ENCODE peak calls at places on chromosomes 16 and 17, in nine cellular contexts. One of them, this sample, is unnamed.

GRCh38 chr16:66399930-66400329 is 27.2 kb upstream of the BEAN1 start:
- DNase-seq in GM19239: no peak
- DNase-seq in ELF-1: no peak
- DNase-seq in EH: no peak
- DNase-seq in stimulated activated CD8-positive, alpha-beta memory T cell treated with anti-CD3 and anti-CD28 coated beads, Interleukin-15, amount 100 ng/mL, for 24 hours: no peak
- DNase-seq in heart right ventricle: peak
- DNase-seq in anterior cingulate cortex: no peak
- DNase-seq in AG10803: no peak
- DNase-seq in PC-9: no peak
- DNase-seq in this sample: peak

GRCh38 chr16:53566568-53566967 is 63.6 kb upstream of the AKTIP start:
- DNase-seq in PC-9: no peak
- DNase-seq in ELF-1: no peak
- DNase-seq in stimulated activated CD8-positive, alpha-beta memory T cell treated with anti-CD3 and anti-CD28 coated beads, Interleukin-15, amount 100 ng/mL, for 24 hours: no peak
- DNase-seq in anterior cingulate cortex: no peak
- DNase-seq in AG10803: no peak
- DNase-seq in GM19239: no peak
- DNase-seq in EH: no peak
- DNase-seq in heart right ventricle: no peak
- DNase-seq in this sample: no peak

GRCh38 chr17:64781013-64781392 is 118.9 kb upstream of the SMURF2 start:
- DNase-seq in ELF-1: peak
- DNase-seq in GM19239: no peak
- DNase-seq in EH: no peak
- DNase-seq in anterior cingulate cortex: no peak
- DNase-seq in PC-9: peak
- DNase-seq in AG10803: no peak
- DNase-seq in stimulated activated CD8-positive, alpha-beta memory T cell treated with anti-CD3 and anti-CD28 coated beads, Interleukin-15, amount 100 ng/mL, for 24 hours: no peak
- DNase-seq in heart right ventricle: no peak
- DNase-seq in this sample: peak

GRCh38 chr17:32803544-32803943 is 73.4 kb downstream of the MYO1D start:
- DNase-seq in stimulated activated CD8-positive, alpha-beta memory T cell treated with anti-CD3 and anti-CD28 coated beads, Interleukin-15, amount 100 ng/mL, for 24 hours: no peak
- DNase-seq in EH: no peak
- DNase-seq in AG10803: peak
- DNase-seq in anterior cingulate cortex: no peak
- DNase-seq in PC-9: no peak
- DNase-seq in GM19239: no peak
- DNase-seq in heart right ventricle: no peak
- DNase-seq in ELF-1: no peak
- DNase-seq in this sample: no peak

GRCh38 chr17:42354956-42355843 is 33.0 kb downstream of the STAT3 start:
- DNase-seq in AG10803: peak
- DNase-seq in GM19239: no peak
- DNase-seq in EH: peak
- DNase-seq in stimulated activated CD8-positive, alpha-beta memory T cell treated with anti-CD3 and anti-CD28 coated beads, Interleukin-15, amount 100 ng/mL, for 24 hours: no peak
- DNase-seq in ELF-1: no peak
- DNase-seq in PC-9: no peak
- DNase-seq in anterior cingulate cortex: no peak
- DNase-seq in heart right ventricle: no peak
- DNase-seq in this sample: no peak

GRCh38 chr16:89530401-89531381 is 22.5 kb downstream of the SPG7 start:
- DNase-seq in EH: no peak
- DNase-seq in heart right ventricle: no peak
- DNase-seq in AG10803: no peak
- DNase-seq in stimulated activated CD8-positive, alpha-beta memory T cell treated with anti-CD3 and anti-CD28 coated beads, Interleukin-15, amount 100 ng/mL, for 24 hours: no peak
- DNase-seq in GM19239: no peak
- DNase-seq in ELF-1: no peak
- DNase-seq in anterior cingulate cortex: no peak
- DNase-seq in PC-9: no peak
- DNase-seq in this sample: no peak

GRCh38 chr17:53740312-53740711 is 82.4 kb upstream of the KIF2B start:
- DNase-seq in AG10803: no peak
- DNase-seq in GM19239: no peak
- DNase-seq in PC-9: no peak
- DNase-seq in stimulated activated CD8-positive, alpha-beta memory T cell treated with anti-CD3 and anti-CD28 coated beads, Interleukin-15, amount 100 ng/mL, for 24 hours: no peak
- DNase-seq in heart right ventricle: no peak
- DNase-seq in EH: no peak
- DNase-seq in anterior cingulate cortex: no peak
- DNase-seq in ELF-1: no peak
- DNase-seq in this sample: no peak

GRCh38 chr17:81054881-81055370 is 20.0 kb downstream of the BAIAP2 start:
- DNase-seq in EH: no peak
- DNase-seq in heart right ventricle: no peak
- DNase-seq in ELF-1: no peak
- DNase-seq in GM19239: no peak
- DNase-seq in anterior cingulate cortex: no peak
- DNase-seq in PC-9: no peak
- DNase-seq in AG10803: no peak
- DNase-seq in stimulated activated CD8-positive, alpha-beta memory T cell treated with anti-CD3 and anti-CD28 coated beads, Interleukin-15, amount 100 ng/mL, for 24 hours: no peak
- DNase-seq in this sample: no peak

GRCh38 chr17:77786740-77787505 is 171.6 kb upstream of the TNRC6C start:
- DNase-seq in anterior cingulate cortex: no peak
- DNase-seq in GM19239: no peak
- DNase-seq in AG10803: peak
- DNase-seq in stimulated activated CD8-positive, alpha-beta memory T cell treated with anti-CD3 and anti-CD28 coated beads, Interleukin-15, amount 100 ng/mL, for 24 hours: no peak
- DNase-seq in PC-9: no peak
- DNase-seq in heart right ventricle: no peak
- DNase-seq in ELF-1: no peak
- DNase-seq in EH: peak
- DNase-seq in this sample: peak

GRCh38 chr16:26598061-26598460 is 468.7 kb upstream of the C16orf82 start:
- DNase-seq in ELF-1: peak
- DNase-seq in AG10803: no peak
- DNase-seq in anterior cingulate cortex: no peak
- DNase-seq in heart right ventricle: no peak
- DNase-seq in PC-9: no peak
- DNase-seq in GM19239: no peak
- DNase-seq in stimulated activated CD8-positive, alpha-beta memory T cell treated with anti-CD3 and anti-CD28 coated beads, Interleukin-15, amount 100 ng/mL, for 24 hours: peak
- DNase-seq in EH: no peak
- DNase-seq in this sample: no peak

This sample was measured in neural progenitor cell.